ENCODE peak calls at places on chromosomes 3 and 15, in six cellular contexts. K is GM23338, L is endothelial cell of umbilical vein, W is HCT116, Z is K562, N is H1. E is an unnamed sample.

GRCh38 chr15:72925661-72926060 is 126.6 kb upstream of the NEO1 start:
- DNase-seq in K (no peak), N (no peak), L (no peak), W (no peak), Z (no peak), E (no peak)

GRCh38 chr15:81308260-81308659 is 15.7 kb downstream of the STARD5 start:
- DNase-seq in Z (no peak), W (no peak), K (no peak), N (no peak), L (no peak), E (no peak)

GRCh38 chr3:168671091-168671490 is 575.4 kb upstream of the GOLIM4 start:
- DNase-seq in Z (no peak), K (no peak), L (no peak), W (no peak), N (no peak), E (no peak)

GRCh38 chr3:132210476-132211346 is 106.5 kb upstream of the ACP3 start:
- DNase-seq in Z (peak; percentile 3), N (peak; percentile 49), K (peak; percentile 86), L (peak; percentile 9), W (peak; percentile 39), E (no peak)

GRCh38 chr15:35697549-35698299 is 151.8 kb upstream of the DPH6 start:
- DNase-seq in W (no peak), K (peak; percentile 45), N (no peak), L (peak; percentile 97), Z (no peak), E (no peak)

GRCh38 chr3:72303926-72304325 is 519.0 kb upstream of the PROK2 start:
- DNase-seq in K (peak; percentile 19), L (peak; percentile 94), W (no peak), N (no peak), Z (no peak), E (no peak)

GRCh38 chr15:51283026-51283425 is 55.4 kb downstream of the CYP19A1 start:
- DNase-seq in W (no peak), N (no peak), K (no peak), Z (no peak), L (no peak), E (no peak)

GRCh38 chr3:133575121-133575520 is 1.6 kb downstream of the CDV3 start:
- DNase-seq in Z (no peak), N (no peak), W (no peak), L (peak; percentile 21), K (no peak), E (no peak)

GRCh38 chr3:51719413-51720025 is 12.7 kb downstream of the GRM2 start:
- DNase-seq in L (no peak), W (no peak), K (peak; percentile 37), Z (no peak), N (no peak), E (no peak)

GRCh38 chr15:73630796-73631471 is 2.3 kb downstream of the NPTN start:
- DNase-seq in W (no peak), Z (peak; percentile 23), N (no peak), L (peak; percentile 36), K (no peak), E (no peak)

GRCh38 chr3:16885948-16886683 is 1.4 kb downstream of the PLCL2 start:
- DNase-seq in N (no peak), L (peak; percentile 38), K (no peak), Z (no peak), W (no peak), E (no peak)

GRCh38 chr15:66294157-66294931 is 976 bp downstream of the DIS3L start:
- DNase-seq in L (peak; percentile 68), N (no peak), Z (peak; percentile 63), W (no peak), K (peak; percentile 32), E (peak; percentile 24)

GRCh38 chr3:116186128-116186527 is 259.2 kb downstream of the LSAMP start:
- DNase-seq in L (no peak), N (no peak), K (no peak), Z (no peak), W (no peak), E (no peak)

GRCh38 chr3:10393514-10393913 is 72.6 kb upstream of the SEC13 start:
- DNase-seq in L (no peak), K (no peak), Z (no peak), W (no peak), N (no peak), E (no peak)

GRCh38 chr15:56454841-56455240 is 10.1 kb downstream of the MNS1 start:
- DNase-seq in N (no peak), K (no peak), Z (no peak), L (peak; percentile 65), W (no peak), E (peak; percentile 60)

GRCh38 chr15:33860749-33861148 is 107.5 kb upstream of the CHRM5 start:
- DNase-seq in N (no peak), W (peak; percentile 13), L (peak; percentile 6), K (no peak), Z (no peak), E (no peak)

GRCh38 chr3:160686955-160687535 is 10.1 kb downstream of the ARL14 start:
- DNase-seq in W (no peak), K (peak; percentile 21), L (peak; percentile 39), Z (peak; percentile 14), N (no peak), E (peak; percentile 50)

GRCh38 chr3:177057768-177058167 is 139.5 kb downstream of the TBL1XR1 start:
- DNase-seq in L (no peak), Z (no peak), W (no peak), N (no peak), K (no peak), E (no peak)

GRCh38 chr3:27666708-27667107 is 55.4 kb downstream of the EOMES start:
- DNase-seq in N (peak; percentile 41), Z (peak; percentile 6), K (peak; percentile 93), W (no peak), L (no peak), E (no peak)

GRCh38 chr15:39202641-39203040 is 378.2 kb upstream of the THBS1 start:
- DNase-seq in K (no peak), N (no peak), L (no peak), Z (no peak), W (no peak), E (no peak)

GRCh38 chr15:88493811-88494210 is 26.3 kb downstream of the MRPS11 start:
- DNase-seq in W (no peak), L (no peak), Z (no peak), N (no peak), K (no peak), E (no peak)

GRCh38 chr3:39327746-39328349 is 1.7 kb upstream of the CCR8 start:
- DNase-seq in K (no peak), L (no peak), W (no peak), N (no peak), Z (no peak), E (no peak)

GRCh38 chr3:90145094-90145810 is 1037.8 kb downstream of the EPHA3 start:
- DNase-seq in K (no peak), N (no peak), L (no peak), Z (no peak), W (no peak), E (peak; percentile 84)

GRCh38 chr3:163622384-163622783 is 1455.9 kb downstream of the SI start:
- DNase-seq in N (peak; percentile 10), K (peak; percentile 81), W (peak; percentile 0), Z (peak; percentile 41), L (no peak), E (no peak)

GRCh38 chr3:190024912-190025311 is 95.8 kb downstream of the P3H2 start:
- DNase-seq in N (no peak), W (no peak), K (no peak), Z (no peak), L (peak; percentile 76), E (no peak)

GRCh38 chr15:31591908-31592307 is 265.3 kb downstream of the KLF13 start:
- DNase-seq in W (no peak), Z (no peak), L (no peak), N (no peak), K (no peak), E (no peak)

GRCh38 chr3:79866162-79866561 is 98.4 kb upstream of the ROBO1 start:
- DNase-seq in W (no peak), L (no peak), Z (no peak), K (no peak), N (no peak), E (no peak)

GRCh38 chr3:147404800-147405551 is 1.4 kb downstream of the ZIC4 start:
- DNase-seq in Z (no peak), K (peak; percentile 61), W (no peak), L (no peak), N (no peak), E (no peak)

GRCh38 chr3:147407107-147407494 is 758 bp upstream of the ZIC4 start:
- DNase-seq in Z (no peak), L (no peak), W (no peak), K (peak; percentile 59), N (no peak), E (no peak)

GRCh38 chr3:147407495-147408179 is 1.3 kb upstream of the ZIC4 start:
- DNase-seq in L (no peak), K (peak; percentile 59), W (no peak), N (no peak), Z (no peak), E (no peak)

GRCh38 chr3:147405552-147406254 is 640 bp downstream of the ZIC4 start:
- DNase-seq in L (no peak), N (no peak), K (peak; percentile 57), W (no peak), Z (no peak), E (no peak)

DNA sequence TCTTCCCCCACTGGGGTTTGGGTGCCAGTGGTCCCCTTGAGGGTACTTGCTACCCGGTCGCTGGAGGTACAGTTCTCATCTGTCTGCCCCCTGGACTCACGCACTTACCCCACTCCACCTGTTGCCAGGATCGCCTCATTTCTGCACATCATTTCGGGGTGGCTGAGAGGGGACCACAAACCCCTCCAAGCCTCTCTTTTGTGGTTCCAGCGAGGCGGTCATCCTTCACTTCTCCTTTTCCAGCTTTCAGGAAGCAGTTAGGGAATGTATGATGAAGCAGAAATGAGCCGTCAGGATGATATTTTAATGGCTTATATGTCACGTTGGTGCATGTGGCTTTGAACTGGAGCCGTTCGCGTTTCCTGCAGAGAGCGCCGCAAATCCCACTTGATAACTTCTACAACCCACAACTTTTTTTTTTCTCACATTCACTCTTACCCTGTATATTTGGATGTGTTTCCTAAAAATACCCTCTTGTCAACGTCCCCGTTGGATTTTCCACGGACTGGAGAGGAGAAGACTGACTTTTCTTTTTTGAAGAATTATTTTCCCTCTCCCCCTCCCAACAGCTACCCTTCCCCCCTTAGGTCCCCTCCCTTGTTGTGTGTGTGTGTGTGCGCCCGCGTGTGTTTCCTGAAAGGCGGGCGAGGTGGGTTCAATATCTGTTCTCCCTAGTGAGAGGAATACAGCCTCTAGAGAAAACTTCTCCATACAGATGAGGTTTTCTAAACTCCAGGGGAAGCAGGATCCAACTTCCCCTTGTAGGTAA is at the start of gene ZIC4:
- DNase-seq in K (peak; percentile 18), L (no peak), W (no peak), Z (no peak), N (no peak), E (no peak)
- TF ChIP-seq EZH2 in K (peak; percentile 79), L (no peak), W (no peak), Z (no peak), N (no peak), E (no peak)

GRCh38 chr15:65060641-65061397 is 7.0 kb downstream of the RASL12 start:
- DNase-seq in Z (no peak), K (no peak), L (no peak), W (no peak), N (no peak), E (no peak)
- TF ChIP-seq POLR2AphosphoS5 in Z (no peak), K (no peak), L (no peak), W (no peak), N (no peak), E (no peak)

GRCh38 chr3:36763850-36764703 is at the start of gene DCLK3:
- DNase-seq in Z (no peak), W (no peak), L (no peak), K (peak; percentile 66), N (no peak), E (no peak)
- TF ChIP-seq EZH2 in Z (no peak), W (no peak), L (peak; percentile 76), K (no peak), N (peak; percentile 70), E (no peak)

GRCh38 chr3:98552232-98553020 is 20.6 kb downstream of the GPR15 start:
- DNase-seq in N (no peak), W (no peak), K (no peak), L (no peak), Z (no peak), E (no peak)
- TF ChIP-seq POLR2AphosphoS5 in N (no peak), W (no peak), K (no peak), L (no peak), Z (no peak), E (no peak)